ENCODE peak calls at places on chromosomes 3 and 15, in five cellular contexts. One of them, this sample, is unnamed.
A peak's percentile ranks its signal among the peaks of the same experiment; 100 is the strongest.

GRCh38 chr3:12935023-12935860 is 93.9 kb upstream of the RPL32 start:
- DNase-seq in AG10803: no peak
- DNase-seq in transverse colon: no peak
- DNase-seq in BJ: no peak
- DNase-seq in right lobe of liver: no peak
- DNase-seq in this sample: no peak

GRCh38 chr3:158727499-158728377 is 4.5 kb downstream of the RARRES1 start:
- DNase-seq in AG10803: peak; percentile 75
- DNase-seq in transverse colon: peak; percentile 64
- DNase-seq in BJ: no peak
- DNase-seq in right lobe of liver: no peak
- DNase-seq in this sample: peak; percentile 43

GRCh38 chr15:69414702-69415161 is 583 bp downstream of the KIF23 start:
- DNase-seq in AG10803: peak; percentile 95
- DNase-seq in transverse colon: peak; percentile 20
- DNase-seq in BJ: peak; percentile 71
- DNase-seq in right lobe of liver: peak; percentile 33
- DNase-seq in this sample: peak; percentile 88

GRCh38 chr15:82081904-82082810 is 36.3 kb upstream of the MEX3B start:
- DNase-seq in AG10803: peak; percentile 95
- DNase-seq in transverse colon: no peak
- DNase-seq in BJ: peak; percentile 74
- DNase-seq in right lobe of liver: no peak
- DNase-seq in this sample: peak; percentile 80

GRCh38 chr3:39405687-39406367 is 693 bp upstream of the RPSA start:
- DNase-seq in AG10803: no peak
- DNase-seq in transverse colon: no peak
- DNase-seq in BJ: no peak
- DNase-seq in right lobe of liver: no peak
- DNase-seq in this sample: no peak

GRCh38 chr15:59138243-59138642 is 33.3 kb downstream of the CCNB2 start:
- DNase-seq in AG10803: peak; percentile 24
- DNase-seq in transverse colon: peak; percentile 59
- DNase-seq in BJ: no peak
- DNase-seq in right lobe of liver: peak; percentile 51
- DNase-seq in this sample: peak; percentile 45

GRCh38 chr3:30340500-30340899 is 265.9 kb upstream of the TGFBR2 start:
- DNase-seq in AG10803: no peak
- DNase-seq in transverse colon: no peak
- DNase-seq in BJ: no peak
- DNase-seq in right lobe of liver: no peak
- DNase-seq in this sample: no peak

GRCh38 chr15:93506646-93507045 is 417.6 kb upstream of the RGMA start:
- DNase-seq in AG10803: no peak
- DNase-seq in transverse colon: no peak
- DNase-seq in BJ: no peak
- DNase-seq in right lobe of liver: no peak
- DNase-seq in this sample: no peak

GRCh38 chr3:187183210-187183862 is 13.9 kb upstream of the RTP1 start:
- DNase-seq in AG10803: peak; percentile 94
- DNase-seq in transverse colon: no peak
- DNase-seq in BJ: no peak
- DNase-seq in right lobe of liver: no peak
- DNase-seq in this sample: peak; percentile 89

GRCh38 chr3:102124301-102125158 is 275.2 kb downstream of the NFKBIZ start:
- DNase-seq in AG10803: peak; percentile 48
- DNase-seq in transverse colon: no peak
- DNase-seq in BJ: peak; percentile 24
- DNase-seq in right lobe of liver: no peak
- DNase-seq in this sample: no peak

GRCh38 chr15:88604972-88605506 is 16.1 kb upstream of the AEN start:
- DNase-seq in AG10803: no peak
- DNase-seq in transverse colon: no peak
- DNase-seq in BJ: no peak
- DNase-seq in right lobe of liver: no peak
- DNase-seq in this sample: no peak

GRCh38 chr15:89457086-89457485 is 39.3 kb downstream of the RHCG start:
- DNase-seq in AG10803: peak; percentile 6
- DNase-seq in transverse colon: no peak
- DNase-seq in BJ: no peak
- DNase-seq in right lobe of liver: no peak
- DNase-seq in this sample: no peak

GRCh38 chr3:119276657-119277056 is 17.5 kb upstream of the ARHGAP31 start:
- DNase-seq in AG10803: no peak
- DNase-seq in transverse colon: no peak
- DNase-seq in BJ: no peak
- DNase-seq in right lobe of liver: no peak
- DNase-seq in this sample: no peak

GRCh38 chr3:58835075-58835474 is 168.5 kb upstream of the FAM3D start:
- DNase-seq in AG10803: peak; percentile 87
- DNase-seq in transverse colon: no peak
- DNase-seq in BJ: no peak
- DNase-seq in right lobe of liver: no peak
- DNase-seq in this sample: no peak

GRCh38 chr3:40143283-40144090 is 166.0 kb upstream of the EIF1B start:
- DNase-seq in AG10803: peak; percentile 42
- DNase-seq in transverse colon: no peak
- DNase-seq in BJ: no peak
- DNase-seq in right lobe of liver: no peak
- DNase-seq in this sample: peak; percentile 24

GRCh38 chr15:74839526-74840395 is 3.2 kb downstream of the ULK3 start:
- DNase-seq in AG10803: no peak
- DNase-seq in transverse colon: no peak
- DNase-seq in BJ: no peak
- DNase-seq in right lobe of liver: no peak
- DNase-seq in this sample: no peak

GRCh38 chr3:87710028-87710427 is 348.8 kb downstream of the CGGBP1 start:
- DNase-seq in AG10803: no peak
- DNase-seq in transverse colon: no peak
- DNase-seq in BJ: no peak
- DNase-seq in right lobe of liver: no peak
- DNase-seq in this sample: no peak

GRCh38 chr3:129690406-129690805 is 83.9 kb upstream of the PLXND1 start:
- DNase-seq in AG10803: peak; percentile 52
- DNase-seq in transverse colon: no peak
- DNase-seq in BJ: no peak
- DNase-seq in right lobe of liver: no peak
- DNase-seq in this sample: peak; percentile 9

GRCh38 chr15:52677593-52677992 is 1.6 kb downstream of the ATOSA start:
- DNase-seq in AG10803: no peak
- DNase-seq in transverse colon: no peak
- DNase-seq in BJ: no peak
- DNase-seq in right lobe of liver: no peak
- DNase-seq in this sample: no peak

GRCh38 chr15:49468440-49468839 is 45.4 kb downstream of the FGF7 start:
- DNase-seq in AG10803: peak; percentile 72
- DNase-seq in transverse colon: no peak
- DNase-seq in BJ: peak; percentile 32
- DNase-seq in right lobe of liver: no peak
- DNase-seq in this sample: peak; percentile 15

GRCh38 chr3:101259485-101260341 is 60.7 kb downstream of the IMPG2 start:
- DNase-seq in AG10803: no peak
- DNase-seq in transverse colon: peak; percentile 9
- DNase-seq in BJ: no peak
- DNase-seq in right lobe of liver: no peak
- DNase-seq in this sample: no peak

GRCh38 chr3:157532529-157533297 is 29.5 kb upstream of the VEPH1 start:
- DNase-seq in AG10803: peak; percentile 93
- DNase-seq in transverse colon: no peak
- DNase-seq in BJ: peak; percentile 58
- DNase-seq in right lobe of liver: no peak
- DNase-seq in this sample: peak; percentile 25

GRCh38 chr3:64443553-64444331 is 218.5 kb upstream of the PRICKLE2 start:
- DNase-seq in AG10803: peak; percentile 88
- DNase-seq in transverse colon: no peak
- DNase-seq in BJ: peak; percentile 51
- DNase-seq in right lobe of liver: no peak
- DNase-seq in this sample: peak; percentile 10

GRCh38 chr3:132543016-132543739 is 53.9 kb upstream of the ACKR4 start:
- DNase-seq in AG10803: peak; percentile 96
- DNase-seq in transverse colon: no peak
- DNase-seq in BJ: peak; percentile 91
- DNase-seq in right lobe of liver: no peak
- DNase-seq in this sample: peak; percentile 50

GRCh38 chr3:182349051-182349450 is 444.3 kb upstream of the ATP11B start:
- DNase-seq in AG10803: no peak
- DNase-seq in transverse colon: no peak
- DNase-seq in BJ: no peak
- DNase-seq in right lobe of liver: no peak
- DNase-seq in this sample: no peak

GRCh38 chr3:31941230-31941632 is 39.8 kb downstream of the OSBPL10 start:
- DNase-seq in AG10803: no peak
- DNase-seq in transverse colon: no peak
- DNase-seq in BJ: no peak
- DNase-seq in right lobe of liver: no peak
- DNase-seq in this sample: no peak

GRCh38 chr15:100598655-100599054 is 3.3 kb downstream of the LINS1 start:
- DNase-seq in AG10803: no peak
- DNase-seq in transverse colon: no peak
- DNase-seq in BJ: no peak
- DNase-seq in right lobe of liver: no peak
- DNase-seq in this sample: no peak

GRCh38 chr3:186239321-186239720 is 122.7 kb downstream of the DGKG start:
- DNase-seq in AG10803: no peak
- DNase-seq in transverse colon: no peak
- DNase-seq in BJ: no peak
- DNase-seq in right lobe of liver: no peak
- DNase-seq in this sample: no peak

GRCh38 chr15:85327820-85328219 is 52.6 kb upstream of the AKAP13 start:
- DNase-seq in AG10803: no peak
- DNase-seq in transverse colon: no peak
- DNase-seq in BJ: no peak
- DNase-seq in right lobe of liver: no peak
- DNase-seq in this sample: no peak

GRCh38 chr3:57062119-57062631 is 1.7 kb downstream of the SPATA12 start:
- DNase-seq in AG10803: no peak
- DNase-seq in transverse colon: peak; percentile 11
- DNase-seq in BJ: no peak
- DNase-seq in right lobe of liver: no peak
- DNase-seq in this sample: no peak

GRCh38 chr15:81002254-81003022 is 1.7 kb downstream of the TLNRD1 start:
- DNase-seq in AG10803: no peak
- DNase-seq in transverse colon: peak; percentile 21
- DNase-seq in BJ: no peak
- DNase-seq in right lobe of liver: peak; percentile 36
- DNase-seq in this sample: peak; percentile 45
- H3K4me3 ChIP-seq in AG10803: peak overlapping the region; percentile 86
- H3K4me3 ChIP-seq in transverse colon: peak overlapping the region; percentile 97
- H3K4me3 ChIP-seq in BJ: peak overlapping the region; percentile 84
- H3K4me3 ChIP-seq in right lobe of liver: peak overlapping the region; percentile 96
- H3K4me3 ChIP-seq in this sample: peak overlapping the region; percentile 76

GRCh38 chr15:90571063-90571541 is 41.4 kb downstream of the CRTC3 start:
- DNase-seq in AG10803: peak; percentile 55
- DNase-seq in transverse colon: peak; percentile 74
- DNase-seq in BJ: peak; percentile 40
- DNase-seq in right lobe of liver: no peak
- DNase-seq in this sample: peak; percentile 45
- H3K4me3 ChIP-seq in AG10803: no peak overlapping the region
- H3K4me3 ChIP-seq in transverse colon: no peak overlapping the region
- H3K4me3 ChIP-seq in BJ: no peak overlapping the region
- H3K4me3 ChIP-seq in right lobe of liver: no peak overlapping the region
- H3K4me3 ChIP-seq in this sample: no peak overlapping the region

DNA sequence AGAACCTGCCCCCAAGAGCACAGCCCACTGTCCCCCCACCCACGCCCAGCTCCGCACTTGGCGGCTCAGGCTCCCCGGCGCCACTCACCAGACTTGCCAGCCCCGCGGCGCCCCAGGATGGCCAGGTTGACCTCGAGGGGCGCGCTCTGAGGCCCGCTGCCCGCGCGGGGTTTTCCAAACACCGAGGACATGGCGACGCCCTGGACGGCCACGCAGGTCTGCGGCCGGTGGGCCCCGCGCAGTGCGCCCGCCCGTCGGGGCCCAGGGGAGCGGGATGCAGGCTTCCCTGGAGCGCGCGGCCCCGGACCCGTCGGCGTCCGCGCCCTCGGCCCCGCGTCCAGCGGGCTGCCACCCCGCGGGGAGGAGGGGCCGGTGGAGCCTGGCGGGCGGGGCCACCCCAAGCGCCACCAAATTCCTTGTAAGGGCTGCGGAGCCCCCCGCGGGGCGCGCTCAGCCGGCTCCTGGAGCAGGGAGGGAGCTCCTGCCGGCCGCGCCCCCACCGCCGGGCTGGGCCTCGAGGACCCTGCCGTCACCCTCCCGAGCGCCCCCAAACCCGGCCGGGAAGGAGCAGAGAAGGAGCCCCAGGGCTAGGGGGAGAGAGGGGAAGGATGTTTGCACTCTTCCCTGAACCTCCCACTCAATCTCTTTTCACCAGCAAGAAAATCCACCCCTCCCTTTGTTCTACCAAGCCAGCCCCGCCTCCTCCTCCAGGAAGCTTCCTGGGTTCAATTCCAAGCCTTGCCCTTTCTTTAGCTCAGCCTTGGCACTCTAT is at the start of gene RASL12:
- DNase-seq in AG10803: no peak
- DNase-seq in transverse colon: peak; percentile 37
- DNase-seq in BJ: no peak
- DNase-seq in right lobe of liver: no peak
- DNase-seq in this sample: peak; percentile 50
- H3K4me3 ChIP-seq in AG10803: no peak within 1 kb of the TSS
- H3K4me3 ChIP-seq in transverse colon: peak within 1 kb of the TSS; percentile 42
- H3K4me3 ChIP-seq in BJ: peak within 1 kb of the TSS; percentile 7
- H3K4me3 ChIP-seq in right lobe of liver: no peak within 1 kb of the TSS
- H3K4me3 ChIP-seq in this sample: peak within 1 kb of the TSS; percentile 42

DNA sequence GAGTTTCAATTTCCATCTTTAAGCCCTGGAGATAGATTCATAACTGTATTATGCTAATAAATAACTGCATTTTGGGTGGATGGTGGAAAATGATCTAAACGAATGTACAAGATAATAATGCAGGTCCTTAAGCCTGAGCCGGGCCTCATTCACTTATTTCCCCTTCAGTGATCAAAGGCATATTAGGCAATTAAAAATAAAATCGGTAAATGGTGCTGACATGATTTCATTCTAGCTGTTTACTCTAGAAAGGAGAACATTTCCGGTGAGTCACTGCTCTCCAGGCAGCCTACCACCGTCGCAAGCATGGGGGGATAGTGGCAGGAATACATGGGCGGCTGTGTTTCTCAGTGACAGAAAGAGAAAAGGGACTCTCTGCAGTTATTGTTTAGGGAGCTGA is 58.3 kb upstream of the SLC24A5 start:
- DNase-seq in AG10803: no peak
- DNase-seq in transverse colon: no peak
- DNase-seq in BJ: no peak
- DNase-seq in right lobe of liver: no peak
- DNase-seq in this sample: peak; percentile 15
- H3K4me3 ChIP-seq in AG10803: no peak overlapping the region
- H3K4me3 ChIP-seq in transverse colon: no peak overlapping the region
- H3K4me3 ChIP-seq in BJ: no peak overlapping the region
- H3K4me3 ChIP-seq in right lobe of liver: no peak overlapping the region
- H3K4me3 ChIP-seq in this sample: no peak overlapping the region

This sample was measured in MG63.